ENCODE peak calls at places on chromosomes 5 and 9, in seven cellular contexts. T is substantia nigra; J is activated T-helper 1 cell treated with anti-CD3 and anti-CD28 coated beads, Interleukin-12 subunit alpha, Interleukin-12 subunit beta, Interleukin-2, Interleukin-4 antibody, amounts not matched to agents 30 ng/mL and 10 ng/mL and 1 ng/mL, durations not matched to agents 14 hours and 24 hours and 36 hours; E is stimulated activated CD8-positive, alpha-beta memory T cell treated with anti-CD3 and anti-CD28 coated beads, Interleukin-12 subunit alpha, Interleukin-12 subunit beta, amount 100 ng/mL, for 1 hour; R is GM23338; H is foreskin fibroblast; F is smooth muscle cell of the brain vasculature. C is an unnamed sample.

GRCh38 chr5:106189121-106189809 is 1481.5 kb downstream of the EFNA5 start:
- DNase-seq in H (no peak), E (no peak), J (no peak), T (no peak), R (no peak), F (no peak), C (no peak)

GRCh38 chr5:32278403-32278802 is 34.3 kb downstream of the MTMR12 start:
- DNase-seq in T (no peak), H (peak), E (no peak), J (no peak), F (no peak), R (no peak), C (no peak)

GRCh38 chr9:3124006-3124405 is 280.1 kb upstream of the PUM3 start:
- DNase-seq in T (no peak), H (no peak), E (no peak), J (no peak), F (no peak), R (peak), C (no peak)

GRCh38 chr9:89821081-89821480 is 216.3 kb downstream of the GADD45G start:
- DNase-seq in T (no peak), H (no peak), J (no peak), F (no peak), E (no peak), R (peak), C (no peak)

GRCh38 chr5:20601678-20602100 is 613.7 kb upstream of the CDH18 start:
- DNase-seq in F (no peak), J (no peak), E (no peak), H (no peak), R (peak), T (no peak), C (no peak)

GRCh38 chr9:116701940-116702642 is 15.0 kb downstream of the TRIM32 start:
- DNase-seq in E (no peak), J (no peak), H (no peak), T (no peak), R (no peak), F (no peak), C (no peak)

GRCh38 chr5:149939572-149939971 is 5.0 kb downstream of the PDE6A start:
- DNase-seq in F (no peak), H (peak), J (no peak), T (no peak), R (no peak), E (no peak), C (no peak)

GRCh38 chr5:145975361-145976066 is 39.1 kb downstream of the SH3RF2 start:
- DNase-seq in E (no peak), F (peak), J (no peak), H (peak), R (no peak), T (no peak), C (no peak)

GRCh38 chr5:1545798-1546355 is 22.1 kb upstream of the LPCAT1 start:
- DNase-seq in E (no peak), J (no peak), T (no peak), F (no peak), H (no peak), R (no peak), C (no peak)

GRCh38 chr9:91811024-91811909 is 138.8 kb downstream of the ROR2 start:
- DNase-seq in H (no peak), T (no peak), J (no peak), F (no peak), R (no peak), E (no peak), C (no peak)

GRCh38 chr9:19028835-19029451 is 4.1 kb downstream of the SAXO1 start:
- DNase-seq in J (peak), H (peak), R (peak), T (no peak), E (no peak), F (peak), C (no peak)

GRCh38 chr5:108216890-108217289 is 165.0 kb downstream of the FBXL17 start:
- DNase-seq in E (no peak), F (no peak), T (no peak), J (no peak), R (no peak), H (peak), C (no peak)

GRCh38 chr5:9861664-9862256 is 231.6 kb upstream of the TAS2R1 start:
- DNase-seq in J (no peak), R (peak), H (peak), F (peak), E (no peak), T (no peak), C (no peak)

GRCh38 chr9:124187311-124187710 is 70.4 kb upstream of the NEK6 start:
- DNase-seq in F (no peak), E (no peak), R (no peak), T (no peak), H (no peak), J (no peak), C (no peak)

GRCh38 chr5:177471610-177472356 is 1.7 kb downstream of the DBN1 start:
- DNase-seq in H (peak), R (no peak), F (no peak), E (no peak), T (no peak), J (no peak), C (no peak)

C was measured in natural killer cell treated with Interleukin-12 subunit alpha and Interleukin-12 subunit beta and Interleukin-15 and Interleukin-18, amount 100 ng/mL, for 72 hours.